ENCODE peak calls at places on chromosomes 5 and 9, in four cellular contexts. J, G, R and I are unnamed samples.

GRCh38 chr9:17824927-17825659 is 246.2 kb downstream of the SH3GL2 start:
- DNase-seq in J (no peak), G (no peak), R (no peak), I (no peak)

GRCh38 chr5:154103223-154103622 is 64.5 kb downstream of the MFAP3 start:
- DNase-seq in J (no peak), R (no peak), G (no peak), I (peak; percentile 53)

GRCh38 chr5:172048539-172049101 is 42.2 kb upstream of the FBXW11 start:
- DNase-seq in R (no peak), J (no peak), G (no peak), I (no peak)

GRCh38 chr5:179497636-179498365 is 52.6 kb upstream of the RUFY1 start:
- DNase-seq in J (peak; percentile 51), R (no peak), G (no peak), I (no peak)

GRCh38 chr5:69257577-69257976 is 22.9 kb downstream of the CDK7 start:
- DNase-seq in G (no peak), J (no peak), R (no peak), I (no peak)

GRCh38 chr5:36150676-36151433 is 832 bp downstream of the LMBRD2 start:
- DNase-seq in G (peak; percentile 53), J (peak; percentile 53), R (no peak), I (peak; percentile 71)

GRCh38 chr5:61200582-61201155 is 38.4 kb upstream of the SMIM15 start:
- DNase-seq in J (no peak), G (peak; percentile 34), R (no peak), I (no peak)

GRCh38 chr9:91071185-91071990 is 269.8 kb downstream of the SYK start:
- DNase-seq in R (no peak), J (peak; percentile 83), G (no peak), I (no peak)

GRCh38 chr5:150291388-150292385 is 2.1 kb upstream of the CAMK2A start:
- DNase-seq in J (no peak), G (no peak), R (no peak), I (no peak)

GRCh38 chr5:136192526-136193395 is at the start of gene SMIM32:
- DNase-seq in J (peak; percentile 56), G (peak; percentile 65), R (no peak), I (no peak)

GRCh38 chr5:148849461-148849860 is 23.1 kb downstream of the ADRB2 start:
- DNase-seq in R (no peak), J (no peak), G (no peak), I (no peak)

GRCh38 chr5:88886756-88887741 is 4.1 kb upstream of the MEF2C start:
- DNase-seq in G (no peak), R (no peak), J (no peak), I (no peak)

GRCh38 chr9:74948897-74949296 is 3.8 kb downstream of the C9orf40 start:
- DNase-seq in R (no peak), G (no peak), J (no peak), I (no peak)

GRCh38 chr9:123834218-123834906 is 95.6 kb downstream of the DENND1A start:
- DNase-seq in G (no peak), R (no peak), J (no peak), I (peak; percentile 11)

GRCh38 chr9:92100237-92100911 is 14.8 kb downstream of the SPTLC1 start:
- DNase-seq in J (peak; percentile 87), G (no peak), R (no peak), I (no peak)

GRCh38 chr5:87746891-87747366 is 334.2 kb upstream of the CCNH start:
- DNase-seq in G (no peak), J (no peak), R (no peak), I (no peak)

GRCh38 chr5:137201876-137202275 is 297.2 kb downstream of the SPOCK1 start:
- DNase-seq in J (peak; percentile 78), R (no peak), G (no peak), I (no peak)

GRCh38 chr5:159182691-159183090 is 26.7 kb downstream of the RNF145 start:
- DNase-seq in R (no peak), G (no peak), J (no peak), I (no peak)

GRCh38 chr9:129346046-129346445 is 168.0 kb upstream of the IER5L start:
- DNase-seq in J (no peak), R (no peak), G (no peak), I (no peak)

GRCh38 chr9:16344343-16344742 is 526.1 kb downstream of the BNC2 start:
- DNase-seq in R (peak; percentile 23), J (peak; percentile 87), G (no peak), I (no peak)

GRCh38 chr9:68844623-68845612 is 139.9 kb downstream of the PIP5K1B start:
- DNase-seq in G (peak; percentile 66), R (no peak), J (peak; percentile 36), I (peak; percentile 72)

GRCh38 chr9:134736791-134737489 is 95.3 kb downstream of the COL5A1 start:
- DNase-seq in G (no peak), R (no peak), J (no peak), I (no peak)

GRCh38 chr5:154049685-154050084 is 10.9 kb downstream of the MFAP3 start:
- DNase-seq in R (no peak), J (no peak), G (no peak), I (peak; percentile 63)